ENCODE peak calls at places on chromosome 21, in four cellular contexts. G is neural progenitor cell, B is HL-60, Q is cardiac muscle cell. V is an unnamed sample.

GRCh38 chr21:39185157-39185556 is 1.9 kb upstream of the PSMG1 start:
- DNase-seq in G (no peak), B (no peak), Q (no peak), V (no peak)

GRCh38 chr21:20167059-20167458 is 831.1 kb upstream of the NCAM2 start:
- DNase-seq in G (no peak), B (no peak), Q (no peak), V (no peak)

GRCh38 chr21:17455451-17455850 is 57.4 kb upstream of the CXADR start:
- DNase-seq in G (no peak), B (no peak), Q (no peak), V (no peak)

GRCh38 chr21:32320059-32320458 is 21.4 kb downstream of the MRAP start:
- DNase-seq in G (no peak), B (no peak), Q (no peak), V (no peak)

GRCh38 chr21:38804617-38805281 is 980 bp upstream of the ETS2 start:
- DNase-seq in G (no peak), B (peak; percentile 59), Q (peak; percentile 74), V (no peak)

GRCh38 chr21:17089121-17089520 is 423.7 kb upstream of the CXADR start:
- DNase-seq in G (no peak), B (no peak), Q (no peak), V (no peak)

GRCh38 chr21:14737922-14738321 is 191.8 kb upstream of the SAMSN1 start:
- DNase-seq in G (peak; percentile 44), B (peak; percentile 75), Q (peak; percentile 52), V (peak; percentile 25)

GRCh38 chr21:27807596-27807995 is 840.7 kb upstream of the ADAMTS5 start:
- DNase-seq in G (no peak), B (no peak), Q (no peak), V (no peak)

GRCh38 chr21:28337319-28337718 is 655.4 kb downstream of the LTN1 start:
- DNase-seq in G (peak; percentile 12), B (no peak), Q (peak; percentile 60), V (no peak)

GRCh38 chr21:37620401-37620800 is 253.8 kb downstream of the DYRK1A start:
- DNase-seq in G (no peak), B (no peak), Q (no peak), V (no peak)

DNA sequence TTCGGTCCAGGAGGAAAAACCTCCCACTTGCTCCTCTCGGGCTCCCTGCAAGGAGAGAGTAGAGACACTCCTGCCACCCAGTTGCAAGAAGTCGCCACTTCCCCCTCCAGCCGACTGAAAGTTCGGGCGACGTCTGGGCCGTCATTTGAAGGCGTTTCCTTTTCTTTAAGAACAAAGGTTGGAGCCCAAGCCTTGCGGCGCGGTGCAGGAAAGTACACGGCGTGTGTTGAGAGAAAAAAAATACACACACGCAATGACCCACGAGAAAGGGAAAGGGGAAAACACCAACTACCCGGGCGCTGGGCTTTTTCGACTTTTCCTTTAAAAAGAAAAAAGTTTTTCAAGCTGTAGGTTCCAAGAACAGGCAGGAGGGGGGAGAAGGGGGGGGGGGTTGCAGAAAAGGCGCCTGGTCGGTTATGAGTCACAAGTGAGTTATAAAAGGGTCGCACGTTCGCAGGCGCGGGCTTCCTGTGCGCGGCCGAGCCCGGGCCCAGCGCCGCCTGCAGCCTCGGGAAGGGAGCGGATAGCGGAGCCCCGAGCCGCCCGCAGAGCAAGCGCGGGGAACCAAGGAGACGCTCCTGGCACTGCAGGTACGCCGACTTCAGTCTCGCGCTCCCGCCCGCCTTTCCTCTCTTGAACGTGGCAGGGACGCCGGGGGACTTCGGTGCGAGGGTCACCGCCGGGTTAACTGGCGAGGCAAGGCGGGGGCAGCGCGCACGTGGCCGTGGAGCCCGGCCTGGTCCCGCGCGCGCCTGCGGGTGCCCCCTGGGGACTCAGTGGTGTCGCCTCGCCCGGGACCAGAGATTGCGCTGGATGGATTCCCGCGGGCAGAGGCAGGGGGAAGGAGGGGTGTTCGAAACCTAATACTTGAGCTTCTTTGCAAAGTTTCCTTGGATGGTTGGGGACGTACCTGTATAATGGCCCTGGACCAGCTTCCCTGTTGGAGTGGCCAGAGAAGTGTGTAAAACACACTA is 45.3 kb downstream of the MRPL39 start:
- DNase-seq in G (peak; percentile 69), B (peak; percentile 75), Q (peak; percentile 45), V (no peak)
- TF ChIP-seq CTCF in G (peak; percentile 36), B (no peak), Q (peak; percentile 42), V (peak; percentile 40)

GRCh38 chr21:43787180-43787533 is 2.2 kb upstream of the RRP1 start:
- DNase-seq in G (no peak), B (no peak), Q (no peak), V (no peak)

GRCh38 chr21:43789276-43790052 is at the start of gene RRP1:
- DNase-seq in G (peak; percentile 96), B (peak; percentile 84), Q (peak; percentile 94), V (no peak)

GRCh38 chr21:43786423-43787179 is 2.8 kb upstream of the RRP1 start:
- DNase-seq in G (no peak), B (no peak), Q (no peak), V (no peak)

GRCh38 chr21:43782741-43783700 is 6.4 kb upstream of the RRP1 start:
- DNase-seq in G (no peak), B (peak; percentile 76), Q (no peak), V (peak; percentile 27)

DNA sequence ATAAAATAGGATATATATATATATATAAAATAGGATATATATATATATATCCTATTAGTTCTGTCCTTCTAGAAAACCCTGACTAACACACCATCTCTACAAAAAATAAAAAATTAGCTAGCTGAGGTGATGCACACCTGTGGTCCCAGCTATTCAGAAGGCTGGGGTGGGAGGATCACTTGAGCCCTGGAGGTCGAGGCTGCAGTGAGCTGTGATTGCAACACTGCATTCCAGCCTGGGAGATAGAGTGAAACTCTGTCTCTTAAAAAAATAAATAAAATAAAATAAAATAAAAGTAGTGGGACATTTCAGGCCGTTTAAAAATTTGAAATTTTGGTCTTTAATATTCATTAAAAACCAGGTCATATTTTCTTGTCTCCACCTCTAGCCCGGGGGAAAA is 4.2 kb upstream of the RRP1 start:
- DNase-seq in G (no peak), B (no peak), Q (no peak), V (no peak)
- H3K4me3 ChIP-seq in G (no peak overlapping the region), B (no peak overlapping the region), Q (no peak overlapping the region), V (no peak overlapping the region)

DNA sequence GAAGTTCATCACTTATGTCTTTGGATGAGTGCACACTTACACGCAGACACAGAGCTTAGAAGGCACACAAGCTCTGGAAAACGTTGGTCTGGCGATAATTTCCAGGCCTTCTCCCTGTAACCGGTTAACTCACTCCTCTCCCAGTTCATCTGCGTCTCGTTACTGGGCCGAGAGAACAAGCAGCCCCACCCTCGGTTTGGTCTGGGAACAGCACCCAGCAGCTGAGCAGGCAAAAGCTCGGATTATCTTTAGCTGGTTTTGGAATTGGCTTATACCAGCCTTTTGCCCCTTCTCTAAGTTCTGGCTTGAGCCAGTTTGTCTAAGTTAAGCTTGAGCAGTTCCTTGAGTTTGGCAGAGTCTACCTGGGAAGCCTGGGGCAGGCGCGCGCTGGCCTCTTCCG is 27.3 kb upstream of the COL6A1 start:
- DNase-seq in G (no peak), B (no peak), Q (peak; percentile 23), V (no peak)
- TF ChIP-seq CTCF in G (peak; percentile 26), B (no peak), Q (peak; percentile 52), V (peak; percentile 18)

GRCh38 chr21:41926807-41927171 is 27.0 kb downstream of the C2CD2 start:
- DNase-seq in G (no peak), B (no peak), Q (no peak), V (no peak)
- H3K4me3 ChIP-seq in G (no peak overlapping the region), B (no peak overlapping the region), Q (no peak overlapping the region), V (peak overlapping the region; percentile 57)

GRCh38 chr21:34609951-34610549 is 4.9 kb downstream of the RCAN1 start:
- DNase-seq in G (no peak), B (no peak), Q (no peak), V (no peak)
- TF ChIP-seq CTCF in G (no peak), B (no peak), Q (no peak), V (no peak)

DNA sequence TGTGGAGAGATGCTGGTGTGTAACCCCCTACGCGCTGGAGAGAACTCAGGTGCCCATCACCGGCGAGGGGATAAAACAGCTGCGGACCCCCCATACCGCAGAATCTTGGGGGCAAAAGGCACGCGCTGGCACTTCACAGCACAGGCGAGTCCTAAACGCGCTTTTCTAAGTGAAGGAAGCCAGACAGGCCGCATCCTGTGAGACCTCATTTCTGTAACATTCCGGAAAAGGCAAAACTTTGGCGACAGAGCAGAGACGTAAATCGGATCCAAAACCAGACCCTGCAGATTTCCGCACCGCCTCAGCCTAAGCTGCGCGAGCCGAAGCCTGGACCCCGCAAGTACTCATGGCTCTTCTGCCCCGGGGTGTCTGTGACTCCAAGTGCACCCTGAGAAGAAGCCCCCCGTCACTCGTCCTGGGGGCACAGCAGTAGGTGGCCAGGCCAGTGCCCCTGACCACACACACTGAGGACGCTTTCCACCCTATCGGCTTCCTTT is 60.9 kb downstream of the SLX9 start:
- DNase-seq in G (no peak), B (no peak), Q (no peak), V (no peak)
- H3K4me3 ChIP-seq in G (no peak overlapping the region), B (no peak overlapping the region), Q (no peak overlapping the region), V (no peak overlapping the region)

V was measured in epithelial cell of proximal tubule.